ENCODE peak calls at places on chromosomes 1 and 21, in five cellular contexts. One of them, this sample, is unnamed.
A peak's percentile ranks its signal among the peaks of the same experiment; 100 is the strongest.

GRCh38 chr21:32994305-32994704 is 31.4 kb upstream of the OLIG2 start:
- DNase-seq in Peyer's patch: no peak
- DNase-seq in cardiac fibroblast: peak; percentile 53
- DNase-seq in uterus: no peak
- DNase-seq in tibial nerve: no peak
- DNase-seq in this sample: peak; percentile 22

GRCh38 chr1:109759513-109760334 is 4.0 kb downstream of the EPS8L3 start:
- DNase-seq in Peyer's patch: peak; percentile 44
- DNase-seq in cardiac fibroblast: no peak
- DNase-seq in uterus: peak; percentile 10
- DNase-seq in tibial nerve: no peak
- DNase-seq in this sample: no peak

GRCh38 chr1:94160811-94161210 is 39.9 kb upstream of the ABCA4 start:
- DNase-seq in Peyer's patch: no peak
- DNase-seq in cardiac fibroblast: peak; percentile 82
- DNase-seq in uterus: no peak
- DNase-seq in tibial nerve: no peak
- DNase-seq in this sample: peak; percentile 45

GRCh38 chr1:217322834-217323233 is 308.1 kb downstream of the GPATCH2 start:
- DNase-seq in Peyer's patch: no peak
- DNase-seq in cardiac fibroblast: no peak
- DNase-seq in uterus: no peak
- DNase-seq in tibial nerve: no peak
- DNase-seq in this sample: no peak

GRCh38 chr1:183932412-183932811 is 105.1 kb downstream of the COLGALT2 start:
- DNase-seq in Peyer's patch: peak; percentile 59
- DNase-seq in cardiac fibroblast: peak; percentile 92
- DNase-seq in uterus: peak; percentile 91
- DNase-seq in tibial nerve: peak; percentile 70
- DNase-seq in this sample: no peak

GRCh38 chr1:184160942-184161698 is 109.6 kb downstream of the TSEN15 start:
- DNase-seq in Peyer's patch: no peak
- DNase-seq in cardiac fibroblast: peak; percentile 83
- DNase-seq in uterus: peak; percentile 36
- DNase-seq in tibial nerve: no peak
- DNase-seq in this sample: no peak

GRCh38 chr1:27508139-27508665 is 18.2 kb upstream of the WASF2 start:
- DNase-seq in Peyer's patch: no peak
- DNase-seq in cardiac fibroblast: no peak
- DNase-seq in uterus: no peak
- DNase-seq in tibial nerve: no peak
- DNase-seq in this sample: peak; percentile 43

GRCh38 chr1:76625887-76626286 is 241.4 kb upstream of the ST6GALNAC5 start:
- DNase-seq in Peyer's patch: no peak
- DNase-seq in cardiac fibroblast: no peak
- DNase-seq in uterus: no peak
- DNase-seq in tibial nerve: no peak
- DNase-seq in this sample: no peak

GRCh38 chr1:157833155-157833554 is 8.5 kb downstream of the CD5L start:
- DNase-seq in Peyer's patch: no peak
- DNase-seq in cardiac fibroblast: no peak
- DNase-seq in uterus: no peak
- DNase-seq in tibial nerve: no peak
- DNase-seq in this sample: no peak

GRCh38 chr1:24920155-24920925 is 9.7 kb downstream of the RUNX3 start:
- DNase-seq in Peyer's patch: no peak
- DNase-seq in cardiac fibroblast: peak; percentile 60
- DNase-seq in uterus: peak; percentile 54
- DNase-seq in tibial nerve: peak; percentile 51
- DNase-seq in this sample: no peak

GRCh38 chr1:63921357-63921756 is 147.5 kb downstream of the ROR1 start:
- DNase-seq in Peyer's patch: no peak
- DNase-seq in cardiac fibroblast: no peak
- DNase-seq in uterus: no peak
- DNase-seq in tibial nerve: no peak
- DNase-seq in this sample: no peak

GRCh38 chr1:63917571-63918394 is 144.0 kb downstream of the ROR1 start:
- DNase-seq in Peyer's patch: no peak
- DNase-seq in cardiac fibroblast: no peak
- DNase-seq in uterus: no peak
- DNase-seq in tibial nerve: no peak
- DNase-seq in this sample: peak; percentile 35

GRCh38 chr1:63918395-63918945 is 144.7 kb downstream of the ROR1 start:
- DNase-seq in Peyer's patch: no peak
- DNase-seq in cardiac fibroblast: peak; percentile 15
- DNase-seq in uterus: no peak
- DNase-seq in tibial nerve: no peak
- DNase-seq in this sample: no peak

GRCh38 chr1:63922848-63923247 is 149.0 kb downstream of the ROR1 start:
- DNase-seq in Peyer's patch: no peak
- DNase-seq in cardiac fibroblast: no peak
- DNase-seq in uterus: no peak
- DNase-seq in tibial nerve: no peak
- DNase-seq in this sample: no peak

GRCh38 chr1:63920154-63921117 is 146.6 kb downstream of the ROR1 start:
- DNase-seq in Peyer's patch: no peak
- DNase-seq in cardiac fibroblast: peak; percentile 91
- DNase-seq in uterus: no peak
- DNase-seq in tibial nerve: no peak
- DNase-seq in this sample: peak; percentile 65
- TF ChIP-seq CTCF in Peyer's patch: no peak
- TF ChIP-seq CTCF in cardiac fibroblast: peak; percentile 45
- TF ChIP-seq CTCF in uterus: no peak
- TF ChIP-seq CTCF in tibial nerve: no peak
- TF ChIP-seq CTCF in this sample: no peak

GRCh38 chr1:226552061-226552460 is 3.5 kb downstream of the STUM start:
- DNase-seq in Peyer's patch: no peak
- DNase-seq in cardiac fibroblast: no peak
- DNase-seq in uterus: no peak
- DNase-seq in tibial nerve: no peak
- DNase-seq in this sample: no peak
- H3K4me3 ChIP-seq in Peyer's patch: no peak overlapping the region
- H3K4me3 ChIP-seq in cardiac fibroblast: no peak overlapping the region
- H3K4me3 ChIP-seq in uterus: no peak overlapping the region
- H3K4me3 ChIP-seq in tibial nerve: no peak overlapping the region
- H3K4me3 ChIP-seq in this sample: no peak overlapping the region

GRCh38 chr21:42390696-42391095 is 5.2 kb downstream of the TMPRSS3 start:
- DNase-seq in Peyer's patch: no peak
- DNase-seq in cardiac fibroblast: no peak
- DNase-seq in uterus: no peak
- DNase-seq in tibial nerve: no peak
- DNase-seq in this sample: no peak
- TF ChIP-seq CTCF in Peyer's patch: no peak
- TF ChIP-seq CTCF in cardiac fibroblast: no peak
- TF ChIP-seq CTCF in uterus: no peak
- TF ChIP-seq CTCF in tibial nerve: no peak
- TF ChIP-seq CTCF in this sample: no peak

GRCh38 chr1:58577676-58578073 is 623 bp upstream of the TACSTD2 start:
- DNase-seq in Peyer's patch: no peak
- DNase-seq in cardiac fibroblast: no peak
- DNase-seq in uterus: no peak
- DNase-seq in tibial nerve: no peak
- DNase-seq in this sample: no peak

GRCh38 chr1:58573705-58574591 is 3.1 kb downstream of the TACSTD2 start:
- DNase-seq in Peyer's patch: no peak
- DNase-seq in cardiac fibroblast: no peak
- DNase-seq in uterus: no peak
- DNase-seq in tibial nerve: no peak
- DNase-seq in this sample: peak; percentile 90

GRCh38 chr1:58574816-58575215 is 2.2 kb downstream of the TACSTD2 start:
- DNase-seq in Peyer's patch: no peak
- DNase-seq in cardiac fibroblast: no peak
- DNase-seq in uterus: no peak
- DNase-seq in tibial nerve: no peak
- DNase-seq in this sample: peak; percentile 70

GRCh38 chr1:58575831-58576726 is 973 bp downstream of the TACSTD2 start:
- DNase-seq in Peyer's patch: no peak
- DNase-seq in cardiac fibroblast: no peak
- DNase-seq in uterus: no peak
- DNase-seq in tibial nerve: no peak
- DNase-seq in this sample: peak; percentile 56

DNA sequence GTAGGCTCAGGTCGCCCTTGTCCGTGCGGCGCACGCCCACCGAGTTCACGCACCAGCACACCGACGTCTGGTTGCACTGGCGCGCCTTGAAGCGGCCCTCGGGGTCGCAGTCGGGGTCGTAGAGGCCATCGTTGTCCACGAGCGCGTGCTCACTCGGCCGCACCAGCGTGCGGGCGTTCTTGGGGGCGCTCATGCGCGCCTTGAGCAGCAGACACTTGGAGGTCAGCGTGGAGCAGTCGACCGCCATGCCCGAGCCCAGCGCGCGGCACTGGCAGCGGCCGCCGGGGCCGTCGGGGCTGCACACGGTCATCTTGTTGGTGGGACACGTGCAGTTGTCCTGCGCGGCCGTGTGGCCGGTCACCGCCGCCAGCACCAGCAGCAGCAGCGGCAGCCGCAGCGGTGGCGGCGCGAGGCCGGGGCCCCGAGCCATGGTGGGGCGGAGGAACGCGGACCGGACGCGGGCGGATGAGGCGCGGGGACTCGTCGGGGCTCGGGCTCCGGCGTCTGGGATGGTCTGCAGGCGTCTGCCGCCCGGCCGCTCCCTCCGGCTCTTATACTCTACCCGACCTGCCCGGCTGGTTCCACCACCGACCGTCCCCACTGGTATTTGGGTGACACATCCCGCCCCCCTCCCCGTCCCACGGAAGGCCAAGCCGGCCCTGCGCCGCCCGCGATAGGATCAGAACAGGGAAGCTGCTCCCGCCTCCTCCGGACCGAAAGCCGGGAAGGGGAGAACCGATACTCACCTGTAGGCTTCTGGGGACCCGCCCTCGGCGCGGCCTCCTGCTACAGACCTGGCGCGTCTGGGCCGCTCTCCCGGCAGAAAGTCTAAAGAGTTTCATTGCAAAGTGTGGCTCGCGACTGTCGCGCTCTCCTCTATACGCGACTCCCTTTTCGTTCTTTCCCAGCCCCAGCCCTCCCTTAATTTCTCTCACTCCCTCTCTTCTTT is at the start of gene TACSTD2:
- DNase-seq in Peyer's patch: peak; percentile 52
- DNase-seq in cardiac fibroblast: no peak
- DNase-seq in uterus: no peak
- DNase-seq in tibial nerve: no peak
- DNase-seq in this sample: peak; percentile 99
- H3K4me3 ChIP-seq in Peyer's patch: peak within 1 kb of the TSS; percentile 46
- H3K4me3 ChIP-seq in cardiac fibroblast: peak within 1 kb of the TSS; percentile 28
- H3K4me3 ChIP-seq in uterus: peak within 1 kb of the TSS; percentile 19
- H3K4me3 ChIP-seq in tibial nerve: peak within 1 kb of the TSS; percentile 30
- H3K4me3 ChIP-seq in this sample: peak within 1 kb of the TSS; percentile 99

GRCh38 chr1:48216941-48217340 is 5.6 kb upstream of the SLC5A9 start:
- DNase-seq in Peyer's patch: no peak
- DNase-seq in cardiac fibroblast: no peak
- DNase-seq in uterus: no peak
- DNase-seq in tibial nerve: no peak
- DNase-seq in this sample: no peak
- TF ChIP-seq CTCF in Peyer's patch: no peak
- TF ChIP-seq CTCF in cardiac fibroblast: no peak
- TF ChIP-seq CTCF in uterus: no peak
- TF ChIP-seq CTCF in tibial nerve: no peak
- TF ChIP-seq CTCF in this sample: no peak